ENCODE peak calls at places on chromosomes 4 and X, in six cellular contexts. M is psoas muscle; L is right lobe of liver; I is neural progenitor cell; X is lung; U is CD8-positive, alpha-beta memory T cell. V is an unnamed sample.
A peak's percentile ranks its signal among the peaks of the same experiment; 100 is the strongest.

GRCh38 chr4:68271851-68272756 is 26.6 kb upstream of the TMPRSS11B start:
- DNase-seq in L (no peak), M (no peak), X (no peak), U (no peak), I (peak; percentile 45), V (no peak)

GRCh38 chr4:172369471-172369959 is 556.3 kb downstream of the GALNTL6 start:
- DNase-seq in X (no peak), U (no peak), M (no peak), L (no peak), I (no peak), V (no peak)

GRCh38 chr4:8754634-8755589 is 116.7 kb downstream of the HMX1 start:
- DNase-seq in I (no peak), X (no peak), U (no peak), L (peak; percentile 5), M (peak; percentile 5), V (no peak)

GRCh38 chr4:8515316-8516060 is 64.7 kb upstream of the GPR78 start:
- DNase-seq in M (no peak), U (no peak), L (no peak), X (no peak), I (no peak), V (peak; percentile 66)

GRCh38 chr4:139555705-139556070 is 331 bp downstream of the SETD7 start:
- DNase-seq in X (peak; percentile 54), L (peak; percentile 75), M (peak; percentile 82), U (no peak), I (no peak), V (no peak)

GRCh38 chrX:20412871-20413486 is 146.3 kb upstream of the RPS6KA3 start:
- DNase-seq in U (peak; percentile 26), X (peak; percentile 39), L (no peak), I (no peak), M (no peak), V (no peak)

GRCh38 chr4:33091961-33092360 is 2371.8 kb downstream of the PCDH7 start:
- DNase-seq in M (no peak), L (no peak), I (no peak), U (no peak), X (no peak), V (no peak)

GRCh38 chrX:53262918-53263394 is 18.4 kb downstream of the IQSEC2 start:
- DNase-seq in M (no peak), U (no peak), L (no peak), I (no peak), X (no peak), V (peak; percentile 63)

GRCh38 chr4:160745126-160745525 is 1418.7 kb downstream of the FSTL5 start:
- DNase-seq in X (no peak), M (no peak), I (no peak), L (no peak), U (no peak), V (no peak)

GRCh38 chrX:103356023-103356798 is at the start of gene TCEAL9:
- DNase-seq in U (no peak), L (peak; percentile 49), I (peak; percentile 65), X (peak; percentile 52), M (peak; percentile 58), V (no peak)

GRCh38 chrX:78024349-78025108 is 55.1 kb upstream of the PGAM4 start:
- DNase-seq in U (no peak), I (peak; percentile 2), L (no peak), M (no peak), X (peak; percentile 31), V (peak; percentile 32)

GRCh38 chrX:120111611-120112010 is 4.1 kb downstream of the RHOXF1 start:
- DNase-seq in M (no peak), I (no peak), L (no peak), U (no peak), X (no peak), V (no peak)

GRCh38 chr4:78131403-78131802 is 74.3 kb downstream of the FRAS1 start:
- DNase-seq in M (no peak), X (no peak), U (no peak), L (no peak), I (no peak), V (no peak)

GRCh38 chrX:49058794-49059193 is at the start of gene CCDC120:
- DNase-seq in U (no peak), X (peak; percentile 51), M (no peak), I (no peak), L (no peak), V (no peak)

GRCh38 chr4:139692300-139693012 is 26.8 kb downstream of the MGST2 start:
- DNase-seq in I (peak; percentile 24), L (no peak), X (no peak), U (no peak), M (peak; percentile 60), V (no peak)

DNA sequence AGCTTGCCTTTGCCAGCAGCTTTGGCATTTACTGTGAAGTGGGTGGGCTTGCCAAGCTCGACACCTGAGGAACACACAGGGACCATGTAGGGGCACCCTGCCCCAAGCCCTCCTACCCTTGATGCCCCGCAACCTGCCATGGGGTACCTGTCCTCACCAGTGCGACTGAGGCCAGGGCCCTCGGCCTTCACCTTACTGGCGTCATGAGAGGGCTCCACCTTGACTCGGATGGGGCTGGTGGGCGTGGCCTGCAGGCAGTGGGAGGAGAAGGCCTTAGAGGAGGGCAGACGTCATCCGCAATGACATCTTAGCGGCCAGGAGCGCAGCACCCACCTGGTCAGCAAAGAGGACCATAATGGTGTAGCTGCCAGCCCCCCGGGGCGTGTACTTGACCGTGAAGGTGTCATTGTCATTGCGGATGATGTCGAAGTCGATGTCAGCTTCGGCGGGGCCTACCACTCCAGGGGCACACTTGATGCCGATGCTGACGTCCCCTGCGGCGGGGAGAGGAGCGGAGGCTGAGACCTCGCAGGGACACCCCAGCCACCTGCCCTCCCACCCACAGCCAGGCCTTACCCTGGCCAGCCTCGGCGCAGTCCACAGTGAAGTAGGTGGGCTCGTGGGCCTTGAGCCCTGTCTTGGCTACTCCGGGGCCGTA is 12.2 kb downstream of the FLNA start:
- DNase-seq in I (no peak), X (no peak), L (no peak), U (peak; percentile 0), M (no peak), V (no peak)
- H3K27ac ChIP-seq in I (no peak overlapping the region), X (no peak overlapping the region), L (no peak overlapping the region), U (no peak overlapping the region), M (no peak overlapping the region), V (no peak overlapping the region)

GRCh38 chr4:166435449-166435848 is 562.4 kb downstream of the TLL1 start:
- DNase-seq in L (no peak), I (no peak), M (no peak), U (no peak), X (no peak), V (no peak)
- H3K27ac ChIP-seq in L (no peak overlapping the region), I (no peak overlapping the region), M (no peak overlapping the region), U (no peak overlapping the region), X (no peak overlapping the region), V (no peak overlapping the region)

GRCh38 chrX:13428055-13428786 is 108.4 kb upstream of the ATXN3L start:
- DNase-seq in M (no peak), I (peak; percentile 39), X (no peak), U (no peak), L (no peak), V (peak; percentile 88)
- H3K27ac ChIP-seq in M (no peak overlapping the region), I (no peak overlapping the region), X (peak overlapping the region; percentile 3), U (no peak overlapping the region), L (no peak overlapping the region), V (peak overlapping the region; percentile 89)

GRCh38 chr4:15037923-15038541 is 35.8 kb downstream of the CPEB2 start:
- DNase-seq in U (no peak), X (no peak), L (no peak), I (no peak), M (no peak), V (no peak)
- H3K27ac ChIP-seq in U (no peak overlapping the region), X (no peak overlapping the region), L (no peak overlapping the region), I (no peak overlapping the region), M (no peak overlapping the region), V (no peak overlapping the region)

V was measured in PC-9.